ENCODE peak calls at places on chromosomes 3 and 15, in seven cellular contexts. G is left ventricle myocardium inferior, K is RWPE2, D is neuronal stem cell, N is sigmoid colon, J is cardiac muscle cell, T is dorsolateral prefrontal cortex. V is an unnamed sample.

GRCh38 chr3:191997579-191998268 is 536.8 kb downstream of the PYDC2 start:
- DNase-seq in G (no peak), K (no peak), D (peak), N (no peak), J (no peak), T (no peak), V (no peak)

GRCh38 chr15:66819084-66819483 is 117.0 kb downstream of the SMAD6 start:
- DNase-seq in G (no peak), K (peak), D (no peak), N (no peak), J (no peak), T (no peak), V (no peak)

GRCh38 chr3:105304487-105304886 is 62.2 kb upstream of the ALCAM start:
- DNase-seq in G (no peak), K (no peak), D (no peak), N (no peak), J (peak), T (no peak), V (no peak)

GRCh38 chr3:57840445-57840844 is 84.3 kb downstream of the SLMAP start:
- DNase-seq in G (no peak), K (no peak), D (no peak), N (no peak), J (no peak), T (no peak), V (no peak)

GRCh38 chr3:188296761-188297689 is 143.1 kb downstream of the LPP start:
- DNase-seq in G (no peak), K (no peak), D (no peak), N (no peak), J (peak), T (no peak), V (no peak)

GRCh38 chr3:98172621-98173020 is 6.1 kb downstream of the OR5H15 start:
- DNase-seq in G (no peak), K (no peak), D (no peak), N (no peak), J (no peak), T (no peak), V (no peak)

GRCh38 chr15:40282144-40282869 is 557 bp downstream of the ANKRD63 start:
- DNase-seq in G (peak), K (no peak), D (no peak), N (no peak), J (peak), T (no peak), V (no peak)

GRCh38 chr15:33194704-33195261 is at the start of gene FMN1:
- DNase-seq in G (peak), K (peak), D (peak), N (peak), J (peak), T (peak), V (peak)

GRCh38 chr3:109685084-109686079 is 348.0 kb upstream of the DPPA4 start:
- DNase-seq in G (peak), K (peak), D (no peak), N (peak), J (peak), T (peak), V (no peak)

GRCh38 chr15:65097651-65098263 is 17.2 kb downstream of the UBAP1L start:
- DNase-seq in G (no peak), K (peak), D (no peak), N (no peak), J (no peak), T (no peak), V (no peak)

GRCh38 chr3:58495101-58495500 is 3.2 kb downstream of the KCTD6 start:
- DNase-seq in G (no peak), K (no peak), D (no peak), N (no peak), J (no peak), T (no peak), V (no peak)

GRCh38 chr15:53536479-53537120 is 222.9 kb downstream of the WDR72 start:
- DNase-seq in G (no peak), K (no peak), D (no peak), N (no peak), J (no peak), T (no peak), V (no peak)

GRCh38 chr3:21888656-21889055 is 137.6 kb upstream of the ZNF385D start:
- DNase-seq in G (no peak), K (no peak), D (no peak), N (no peak), J (no peak), T (no peak), V (no peak)

GRCh38 chr15:34583399-34584320 is at the start of gene GOLGA8B:
- DNase-seq in G (peak), K (peak), D (peak), N (peak), J (peak), T (peak), V (no peak)

GRCh38 chr15:93066834-93067648 is 22.0 kb downstream of the RGMA start:
- DNase-seq in G (no peak), K (no peak), D (no peak), N (no peak), J (peak), T (no peak), V (no peak)

GRCh38 chr3:58161435-58162398 is 49.1 kb downstream of the DNASE1L3 start:
- DNase-seq in G (no peak), K (peak), D (no peak), N (peak), J (peak), T (no peak), V (no peak)

GRCh38 chr15:70291295-70291694 is 193.6 kb upstream of the TLE3 start:
- DNase-seq in G (no peak), K (no peak), D (no peak), N (no peak), J (no peak), T (no peak), V (no peak)

GRCh38 chr3:188583476-188584161 is 429.7 kb downstream of the LPP start:
- DNase-seq in G (no peak), K (no peak), D (no peak), N (no peak), J (peak), T (no peak), V (no peak)

GRCh38 chr3:184523825-184524615 is 37.6 kb upstream of the EPHB3 start:
- DNase-seq in G (no peak), K (no peak), D (no peak), N (no peak), J (peak), T (no peak), V (no peak)

GRCh38 chr3:14507345-14507741 is 32.8 kb downstream of the GRIP2 start:
- DNase-seq in G (no peak), K (peak), D (no peak), N (peak), J (no peak), T (no peak), V (no peak)

GRCh38 chr15:77803487-77803886 is 170.8 kb upstream of the LINGO1 start:
- DNase-seq in G (no peak), K (no peak), D (no peak), N (no peak), J (no peak), T (no peak), V (no peak)

GRCh38 chr3:41652931-41653330 is 309.0 kb downstream of the ULK4 start:
- DNase-seq in G (no peak), K (no peak), D (no peak), N (no peak), J (no peak), T (no peak), V (no peak)

GRCh38 chr15:73305331-73306211 is 63.2 kb downstream of the HCN4 start:
- DNase-seq in G (no peak), K (peak), D (peak), N (no peak), J (peak), T (no peak), V (no peak)

GRCh38 chr15:36693644-36694043 is 114.2 kb downstream of the CDIN1 start:
- DNase-seq in G (no peak), K (no peak), D (no peak), N (no peak), J (no peak), T (no peak), V (no peak)

GRCh38 chr3:171553085-171553484 is 92.9 kb upstream of the TNIK start:
- DNase-seq in G (no peak), K (no peak), D (no peak), N (no peak), J (no peak), T (no peak), V (no peak)
- H3K27ac ChIP-seq in G (no peak), K (no peak), D (no peak), N (no peak), J (no peak), T (no peak), V (no peak)

GRCh38 chr3:119599558-119600174 is 2.0 kb downstream of the PLA1A start:
- DNase-seq in G (no peak), K (no peak), D (no peak), N (no peak), J (no peak), T (no peak), V (no peak)
- H3K27ac ChIP-seq in G (peak), K (no peak), D (no peak), N (no peak), J (no peak), T (no peak), V (no peak)

DNA sequence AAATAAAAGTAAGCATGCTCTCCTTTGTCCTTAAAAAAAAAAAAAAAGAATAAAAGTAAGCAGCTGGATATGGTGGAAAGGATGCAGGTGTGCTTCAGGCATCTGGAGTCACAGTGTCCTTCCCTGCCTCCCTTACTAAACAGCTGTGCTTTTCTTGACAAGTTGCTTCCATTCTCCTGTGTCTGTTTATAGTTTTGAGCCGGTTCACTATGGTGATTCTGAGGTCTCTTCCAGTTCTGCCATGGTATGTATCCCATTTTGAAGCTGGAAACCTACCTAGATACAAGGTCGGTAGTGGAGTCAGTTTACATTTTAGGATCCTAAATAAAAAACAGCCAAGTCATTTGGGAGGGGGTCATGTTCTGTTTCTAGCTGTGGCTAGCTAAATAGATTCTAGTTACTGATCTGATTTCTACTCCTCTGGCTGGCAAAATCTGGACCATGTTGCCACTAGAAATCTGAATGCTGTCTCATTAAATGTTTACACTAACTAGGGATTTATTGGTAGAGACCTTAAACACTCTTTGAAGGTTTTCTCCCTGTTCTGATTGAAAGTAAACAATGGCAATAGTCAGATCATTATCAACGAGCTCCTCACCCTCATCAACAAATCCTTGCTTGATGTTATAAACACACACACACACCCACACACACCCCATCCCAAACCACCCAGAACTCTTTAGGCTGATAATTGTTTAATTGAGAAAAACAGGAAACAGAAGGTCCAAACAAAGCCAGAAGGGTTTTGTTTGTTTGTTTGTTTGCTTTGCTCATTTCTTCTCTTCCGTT is 7.9 kb downstream of the TNFSF10 start:
- DNase-seq in G (no peak), K (no peak), D (no peak), N (no peak), J (peak), T (no peak), V (no peak)
- H3K27ac ChIP-seq in G (peak), K (peak), D (no peak), N (peak), J (no peak), T (no peak), V (no peak)

GRCh38 chr3:123725652-123726400 is 141.0 kb upstream of the HACD2 start:
- DNase-seq in G (no peak), K (no peak), D (no peak), N (no peak), J (no peak), T (no peak), V (no peak)

GRCh38 chr3:123724306-123724705 is 139.5 kb upstream of the HACD2 start:
- DNase-seq in G (no peak), K (no peak), D (no peak), N (no peak), J (no peak), T (no peak), V (no peak)

GRCh38 chr3:123720638-123721037 is 135.8 kb upstream of the HACD2 start:
- DNase-seq in G (no peak), K (no peak), D (no peak), N (no peak), J (no peak), T (no peak), V (no peak)

GRCh38 chr3:123722021-123722420 is 137.2 kb upstream of the HACD2 start:
- DNase-seq in G (no peak), K (no peak), D (no peak), N (no peak), J (no peak), T (no peak), V (no peak)

DNA sequence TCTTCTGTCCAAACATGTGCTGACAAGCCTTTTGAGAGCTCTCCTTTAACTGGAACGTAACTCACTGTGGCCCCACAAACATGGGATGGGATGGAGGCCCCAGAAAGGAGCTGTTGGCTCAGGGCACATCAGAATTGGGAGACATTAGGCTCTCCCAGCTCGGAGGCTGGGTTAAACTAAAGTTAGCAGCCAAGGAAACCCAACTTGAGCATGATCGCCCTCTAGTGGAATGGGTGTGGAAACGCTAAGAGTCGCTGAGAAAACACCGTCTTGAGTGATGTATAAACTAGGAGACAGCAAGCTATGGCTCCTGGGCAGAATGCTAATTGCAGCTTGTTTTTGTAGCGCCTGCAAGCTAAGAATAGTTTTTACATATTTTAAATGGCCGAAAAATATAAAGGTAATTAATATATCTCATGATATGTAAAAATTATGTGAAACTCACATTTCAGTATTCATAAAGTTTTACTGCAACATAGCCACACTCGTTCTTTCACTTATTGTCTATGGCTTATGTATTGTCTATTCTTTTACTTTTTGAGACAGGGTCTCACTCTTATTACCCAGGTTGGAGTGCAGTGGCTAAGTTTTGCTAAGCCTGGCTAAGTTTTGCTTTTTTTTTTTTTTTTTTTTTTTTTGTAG is 138.8 kb upstream of the HACD2 start:
- DNase-seq in G (no peak), K (no peak), D (peak), N (peak), J (peak), T (peak), V (peak)
- H3K27ac ChIP-seq in G (no peak), K (no peak), D (no peak), N (peak), J (no peak), T (no peak), V (no peak)

GRCh38 chr15:68775671-68776476 is 44.8 kb downstream of the ANP32A start:
- DNase-seq in G (peak), K (no peak), D (no peak), N (peak), J (peak), T (peak), V (no peak)
- H3K27ac ChIP-seq in G (peak), K (no peak), D (no peak), N (peak), J (no peak), T (peak), V (no peak)

DNA sequence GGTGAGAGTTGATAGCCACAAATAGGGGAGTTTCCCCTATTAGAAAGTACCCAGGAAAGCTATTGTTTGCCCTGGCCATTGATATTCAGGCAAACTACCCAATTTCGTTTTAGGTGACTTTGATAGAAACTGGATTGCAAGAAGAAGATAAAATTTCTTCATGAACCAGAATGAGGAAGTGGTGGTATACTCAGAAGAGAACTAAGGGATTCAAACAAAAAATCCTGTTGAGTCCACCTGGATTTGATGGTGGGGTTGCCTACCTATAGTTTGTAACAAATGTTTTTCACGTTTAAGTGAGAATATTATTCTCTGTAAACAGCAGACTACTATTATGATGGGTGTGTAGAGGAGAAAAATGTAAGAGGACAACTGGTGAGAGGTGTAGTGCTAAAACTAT is 91.0 kb upstream of the PHLDB2 start:
- DNase-seq in G (no peak), K (no peak), D (no peak), N (no peak), J (no peak), T (no peak), V (no peak)
- H3K27ac ChIP-seq in G (peak), K (peak), D (no peak), N (peak), J (no peak), T (no peak), V (no peak)

GRCh38 chr3:96961576-96961975 is 147.2 kb downstream of the EPHA6 start:
- DNase-seq in G (no peak), K (no peak), D (no peak), N (no peak), J (no peak), T (no peak), V (no peak)

GRCh38 chr3:96966181-96966929 is 152.0 kb downstream of the EPHA6 start:
- DNase-seq in G (no peak), K (no peak), D (no peak), N (no peak), J (no peak), T (no peak), V (no peak)

GRCh38 chr3:96958856-96959255 is 144.5 kb downstream of the EPHA6 start:
- DNase-seq in G (no peak), K (no peak), D (no peak), N (no peak), J (no peak), T (no peak), V (no peak)

GRCh38 chr3:96959902-96960596 is 145.7 kb downstream of the EPHA6 start:
- DNase-seq in G (no peak), K (no peak), D (no peak), N (no peak), J (no peak), T (no peak), V (no peak)

GRCh38 chr3:96960661-96961330 is 146.4 kb downstream of the EPHA6 start:
- DNase-seq in G (no peak), K (no peak), D (no peak), N (no peak), J (no peak), T (no peak), V (no peak)
- H3K27ac ChIP-seq in G (no peak), K (peak), D (no peak), N (no peak), J (no peak), T (peak), V (no peak)

GRCh38 chr3:46990573-46991374 is 11.3 kb downstream of the NBEAL2 start:
- DNase-seq in G (peak), K (no peak), D (no peak), N (no peak), J (no peak), T (no peak), V (no peak)
- H3K27ac ChIP-seq in G (no peak), K (no peak), D (no peak), N (no peak), J (no peak), T (no peak), V (no peak)

GRCh38 chr3:116153174-116153573 is 292.1 kb downstream of the LSAMP start:
- DNase-seq in G (no peak), K (no peak), D (no peak), N (no peak), J (peak), T (no peak), V (no peak)
- H3K27ac ChIP-seq in G (no peak), K (no peak), D (no peak), N (no peak), J (no peak), T (no peak), V (no peak)

V was measured in iPS DF 6.9.